ENCODE peak calls at places on chromosomes 2 and 18, in nine cellular contexts. One of them, this sample, is unnamed.

GRCh38 chr2:172105715-172106124 is 3.0 kb upstream of the DLX2 start:
- DNase-seq in RWPE1: no peak
- DNase-seq in stomach: no peak
- DNase-seq in H9: no peak
- DNase-seq in cardiac muscle cell: no peak
- DNase-seq in upper lobe of left lung: no peak
- DNase-seq in GM12864: no peak
- DNase-seq in lower leg skin: no peak
- DNase-seq in neural crest cell: no peak
- DNase-seq in this sample: peak; percentile 22

GRCh38 chr18:9642799-9643445 is 28.6 kb upstream of the PPP4R1 start:
- DNase-seq in RWPE1: peak; percentile 49
- DNase-seq in stomach: no peak
- DNase-seq in GM12864: no peak
- DNase-seq in cardiac muscle cell: peak; percentile 29
- DNase-seq in H9: no peak
- DNase-seq in upper lobe of left lung: no peak
- DNase-seq in neural crest cell: no peak
- DNase-seq in lower leg skin: no peak
- DNase-seq in this sample: no peak

GRCh38 chr2:48114256-48114655 is 208.0 kb upstream of the FBXO11 start:
- DNase-seq in H9: no peak
- DNase-seq in GM12864: peak; percentile 40
- DNase-seq in cardiac muscle cell: peak; percentile 89
- DNase-seq in lower leg skin: no peak
- DNase-seq in RWPE1: peak; percentile 77
- DNase-seq in neural crest cell: no peak
- DNase-seq in upper lobe of left lung: no peak
- DNase-seq in stomach: peak; percentile 34
- DNase-seq in this sample: peak; percentile 35

GRCh38 chr2:73938761-73939352 is 12.2 kb downstream of the DGUOK start:
- DNase-seq in cardiac muscle cell: peak; percentile 49
- DNase-seq in GM12864: no peak
- DNase-seq in neural crest cell: no peak
- DNase-seq in upper lobe of left lung: no peak
- DNase-seq in H9: no peak
- DNase-seq in lower leg skin: no peak
- DNase-seq in stomach: no peak
- DNase-seq in RWPE1: no peak
- DNase-seq in this sample: no peak

GRCh38 chr2:113829270-113829669 is 60.6 kb upstream of the ACTR3 start:
- DNase-seq in H9: no peak
- DNase-seq in lower leg skin: no peak
- DNase-seq in upper lobe of left lung: no peak
- DNase-seq in stomach: no peak
- DNase-seq in GM12864: no peak
- DNase-seq in RWPE1: no peak
- DNase-seq in cardiac muscle cell: peak; percentile 64
- DNase-seq in neural crest cell: no peak
- DNase-seq in this sample: no peak

GRCh38 chr2:149098722-149099121 is 60.2 kb downstream of the LYPD6B start:
- DNase-seq in lower leg skin: no peak
- DNase-seq in H9: no peak
- DNase-seq in upper lobe of left lung: no peak
- DNase-seq in RWPE1: no peak
- DNase-seq in stomach: no peak
- DNase-seq in cardiac muscle cell: peak; percentile 25
- DNase-seq in GM12864: no peak
- DNase-seq in neural crest cell: no peak
- DNase-seq in this sample: no peak

GRCh38 chr2:237488901-237489860 is 2.1 kb downstream of the MLPH start:
- DNase-seq in lower leg skin: no peak
- DNase-seq in neural crest cell: no peak
- DNase-seq in upper lobe of left lung: no peak
- DNase-seq in cardiac muscle cell: no peak
- DNase-seq in H9: no peak
- DNase-seq in stomach: peak; percentile 79
- DNase-seq in RWPE1: peak; percentile 83
- DNase-seq in GM12864: no peak
- DNase-seq in this sample: no peak

GRCh38 chr2:204078003-204078698 is 141.6 kb downstream of the ICOS start:
- DNase-seq in stomach: no peak
- DNase-seq in cardiac muscle cell: no peak
- DNase-seq in lower leg skin: no peak
- DNase-seq in neural crest cell: no peak
- DNase-seq in upper lobe of left lung: no peak
- DNase-seq in H9: no peak
- DNase-seq in GM12864: no peak
- DNase-seq in RWPE1: no peak
- DNase-seq in this sample: no peak

GRCh38 chr2:134389331-134389835 is 135.5 kb downstream of the MGAT5 start:
- DNase-seq in stomach: no peak
- DNase-seq in H9: no peak
- DNase-seq in RWPE1: no peak
- DNase-seq in cardiac muscle cell: no peak
- DNase-seq in lower leg skin: no peak
- DNase-seq in upper lobe of left lung: no peak
- DNase-seq in neural crest cell: no peak
- DNase-seq in GM12864: no peak
- DNase-seq in this sample: no peak

GRCh38 chr2:229160180-229160579 is 110.9 kb downstream of the PID1 start:
- DNase-seq in stomach: peak; percentile 38
- DNase-seq in H9: no peak
- DNase-seq in RWPE1: no peak
- DNase-seq in neural crest cell: no peak
- DNase-seq in cardiac muscle cell: no peak
- DNase-seq in GM12864: no peak
- DNase-seq in upper lobe of left lung: no peak
- DNase-seq in lower leg skin: no peak
- DNase-seq in this sample: no peak

GRCh38 chr18:77138270-77138669 is 5.7 kb upstream of the MBP start:
- DNase-seq in H9: no peak
- DNase-seq in RWPE1: no peak
- DNase-seq in neural crest cell: no peak
- DNase-seq in stomach: peak; percentile 72
- DNase-seq in upper lobe of left lung: no peak
- DNase-seq in cardiac muscle cell: no peak
- DNase-seq in lower leg skin: no peak
- DNase-seq in GM12864: no peak
- DNase-seq in this sample: no peak

GRCh38 chr18:69469444-69469919 is 68.8 kb downstream of the DOK6 start:
- DNase-seq in H9: peak; percentile 63
- DNase-seq in GM12864: peak; percentile 16
- DNase-seq in cardiac muscle cell: peak; percentile 19
- DNase-seq in RWPE1: no peak
- DNase-seq in upper lobe of left lung: peak; percentile 61
- DNase-seq in stomach: no peak
- DNase-seq in lower leg skin: no peak
- DNase-seq in neural crest cell: no peak
- DNase-seq in this sample: no peak

GRCh38 chr2:49973917-49974368 is 819.6 kb upstream of the FSHR start:
- DNase-seq in neural crest cell: peak; percentile 47
- DNase-seq in stomach: peak; percentile 45
- DNase-seq in H9: peak; percentile 83
- DNase-seq in cardiac muscle cell: peak; percentile 60
- DNase-seq in upper lobe of left lung: no peak
- DNase-seq in lower leg skin: peak; percentile 22
- DNase-seq in GM12864: no peak
- DNase-seq in RWPE1: peak; percentile 20
- DNase-seq in this sample: peak; percentile 11

GRCh38 chr2:28276076-28276618 is 116.5 kb upstream of the FOSL2 start:
- DNase-seq in lower leg skin: no peak
- DNase-seq in RWPE1: peak; percentile 94
- DNase-seq in H9: no peak
- DNase-seq in GM12864: peak; percentile 27
- DNase-seq in upper lobe of left lung: no peak
- DNase-seq in neural crest cell: no peak
- DNase-seq in cardiac muscle cell: peak; percentile 89
- DNase-seq in stomach: no peak
- DNase-seq in this sample: peak; percentile 40

GRCh38 chr2:85071096-85071495 is 62.1 kb upstream of the TCF7L1 start:
- DNase-seq in GM12864: no peak
- DNase-seq in RWPE1: no peak
- DNase-seq in H9: no peak
- DNase-seq in cardiac muscle cell: peak; percentile 54
- DNase-seq in stomach: no peak
- DNase-seq in upper lobe of left lung: no peak
- DNase-seq in lower leg skin: no peak
- DNase-seq in neural crest cell: no peak
- DNase-seq in this sample: no peak

GRCh38 chr18:70523035-70523797 is 234.4 kb downstream of the SOCS6 start:
- DNase-seq in neural crest cell: no peak
- DNase-seq in stomach: no peak
- DNase-seq in upper lobe of left lung: no peak
- DNase-seq in lower leg skin: no peak
- DNase-seq in GM12864: no peak
- DNase-seq in RWPE1: no peak
- DNase-seq in H9: no peak
- DNase-seq in cardiac muscle cell: no peak
- DNase-seq in this sample: no peak

GRCh38 chr2:98412751-98413445 is 31.8 kb upstream of the INPP4A start:
- DNase-seq in upper lobe of left lung: no peak
- DNase-seq in RWPE1: peak; percentile 62
- DNase-seq in lower leg skin: peak; percentile 39
- DNase-seq in H9: no peak
- DNase-seq in GM12864: peak; percentile 54
- DNase-seq in cardiac muscle cell: peak; percentile 70
- DNase-seq in stomach: no peak
- DNase-seq in neural crest cell: peak; percentile 61
- DNase-seq in this sample: peak; percentile 63

GRCh38 chr2:188884051-188884450 is 90.1 kb upstream of the COL3A1 start:
- DNase-seq in stomach: no peak
- DNase-seq in GM12864: no peak
- DNase-seq in RWPE1: no peak
- DNase-seq in lower leg skin: no peak
- DNase-seq in upper lobe of left lung: no peak
- DNase-seq in H9: no peak
- DNase-seq in cardiac muscle cell: peak; percentile 55
- DNase-seq in neural crest cell: no peak
- DNase-seq in this sample: no peak

GRCh38 chr18:79524181-79525078 is 128.7 kb downstream of the NFATC1 start:
- DNase-seq in GM12864: no peak
- DNase-seq in upper lobe of left lung: peak; percentile 84
- DNase-seq in RWPE1: no peak
- DNase-seq in lower leg skin: no peak
- DNase-seq in stomach: no peak
- DNase-seq in neural crest cell: no peak
- DNase-seq in H9: peak; percentile 29
- DNase-seq in cardiac muscle cell: no peak
- DNase-seq in this sample: peak; percentile 67

GRCh38 chr18:74623047-74623816 is 25.6 kb downstream of the ZNF407 start:
- DNase-seq in lower leg skin: no peak
- DNase-seq in RWPE1: no peak
- DNase-seq in cardiac muscle cell: peak; percentile 29
- DNase-seq in stomach: no peak
- DNase-seq in GM12864: no peak
- DNase-seq in neural crest cell: no peak
- DNase-seq in H9: no peak
- DNase-seq in upper lobe of left lung: no peak
- DNase-seq in this sample: no peak

DNA sequence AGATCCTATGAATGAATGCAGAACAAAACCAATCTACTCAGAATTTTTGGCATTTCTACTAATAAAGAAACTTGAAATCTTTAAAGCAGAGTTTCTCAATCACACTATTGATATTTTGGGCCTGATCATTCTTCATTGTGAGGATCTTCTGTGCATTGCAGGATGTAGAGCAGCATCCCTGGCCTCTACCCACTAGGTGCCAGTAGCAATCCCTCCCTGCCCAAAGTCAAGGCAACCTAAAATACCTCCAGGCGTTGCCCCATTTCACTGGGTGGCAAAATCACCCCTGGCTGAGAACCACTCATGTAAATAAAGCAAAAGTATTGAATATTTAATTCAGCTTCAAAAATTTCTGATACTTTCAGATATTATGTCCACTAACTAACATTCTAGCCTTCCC is 213.0 kb downstream of the SP3 start:
- DNase-seq in GM12864: no peak
- DNase-seq in upper lobe of left lung: no peak
- DNase-seq in RWPE1: peak; percentile 9
- DNase-seq in cardiac muscle cell: peak; percentile 34
- DNase-seq in H9: no peak
- DNase-seq in stomach: no peak
- DNase-seq in lower leg skin: no peak
- DNase-seq in neural crest cell: no peak
- DNase-seq in this sample: no peak
- TF ChIP-seq CTCF in GM12864: peak; percentile 41
- TF ChIP-seq CTCF in upper lobe of left lung: no peak
- TF ChIP-seq CTCF in RWPE1: peak; percentile 34
- TF ChIP-seq CTCF in cardiac muscle cell: peak; percentile 44
- TF ChIP-seq CTCF in H9: peak; percentile 61
- TF ChIP-seq CTCF in stomach: no peak
- TF ChIP-seq CTCF in lower leg skin: no peak
- TF ChIP-seq CTCF in neural crest cell: peak; percentile 29
- TF ChIP-seq CTCF in this sample: peak; percentile 20

GRCh38 chr2:161250864-161251436 is 57.3 kb upstream of the PSMD14 start:
- DNase-seq in neural crest cell: no peak
- DNase-seq in RWPE1: peak; percentile 87
- DNase-seq in H9: peak; percentile 43
- DNase-seq in GM12864: no peak
- DNase-seq in stomach: no peak
- DNase-seq in cardiac muscle cell: peak; percentile 52
- DNase-seq in upper lobe of left lung: no peak
- DNase-seq in lower leg skin: no peak
- DNase-seq in this sample: peak; percentile 38
- TF ChIP-seq CTCF in neural crest cell: peak; percentile 76
- TF ChIP-seq CTCF in RWPE1: peak; percentile 75
- TF ChIP-seq CTCF in H9: peak; percentile 80
- TF ChIP-seq CTCF in GM12864: peak; percentile 43
- TF ChIP-seq CTCF in stomach: peak; percentile 28
- TF ChIP-seq CTCF in cardiac muscle cell: peak; percentile 63
- TF ChIP-seq CTCF in upper lobe of left lung: peak; percentile 19
- TF ChIP-seq CTCF in lower leg skin: no peak
- TF ChIP-seq CTCF in this sample: peak; percentile 48

DNA sequence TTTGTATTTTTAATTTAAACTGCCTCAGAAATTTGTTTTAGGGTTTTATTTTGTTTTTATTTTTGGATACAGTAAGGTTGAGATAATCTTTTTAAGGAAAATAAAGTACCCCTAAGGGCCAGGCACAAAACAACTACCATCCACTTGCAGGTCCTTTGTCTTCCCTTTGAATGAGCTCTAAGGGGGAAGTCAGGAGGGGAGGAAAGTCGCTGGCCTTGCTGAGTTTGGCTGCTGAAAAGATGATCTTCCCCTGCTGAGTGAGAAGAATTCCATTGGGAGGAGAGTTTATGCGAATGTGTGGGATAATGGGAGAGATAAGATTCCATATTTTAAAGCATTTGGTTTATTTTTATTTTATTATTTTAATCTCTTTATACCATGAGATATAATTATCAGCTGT is 100.7 kb downstream of the ARHGAP15 start:
- DNase-seq in neural crest cell: no peak
- DNase-seq in upper lobe of left lung: no peak
- DNase-seq in stomach: no peak
- DNase-seq in GM12864: no peak
- DNase-seq in H9: peak; percentile 43
- DNase-seq in cardiac muscle cell: no peak
- DNase-seq in lower leg skin: no peak
- DNase-seq in RWPE1: no peak
- DNase-seq in this sample: no peak
- TF ChIP-seq CTCF in neural crest cell: no peak
- TF ChIP-seq CTCF in upper lobe of left lung: no peak
- TF ChIP-seq CTCF in stomach: no peak
- TF ChIP-seq CTCF in GM12864: no peak
- TF ChIP-seq CTCF in H9: no peak
- TF ChIP-seq CTCF in cardiac muscle cell: no peak
- TF ChIP-seq CTCF in lower leg skin: no peak
- TF ChIP-seq CTCF in RWPE1: no peak
- TF ChIP-seq CTCF in this sample: no peak

GRCh38 chr2:200471324-200471848 is 38.5 kb downstream of the KCTD18 start:
- DNase-seq in RWPE1: peak; percentile 32
- DNase-seq in neural crest cell: no peak
- DNase-seq in GM12864: peak; percentile 60
- DNase-seq in upper lobe of left lung: no peak
- DNase-seq in H9: peak; percentile 39
- DNase-seq in cardiac muscle cell: peak; percentile 34
- DNase-seq in stomach: no peak
- DNase-seq in lower leg skin: no peak
- DNase-seq in this sample: peak; percentile 73
- TF ChIP-seq CTCF in RWPE1: peak; percentile 70
- TF ChIP-seq CTCF in neural crest cell: peak; percentile 65
- TF ChIP-seq CTCF in GM12864: peak; percentile 74
- TF ChIP-seq CTCF in upper lobe of left lung: peak; percentile 33
- TF ChIP-seq CTCF in H9: peak; percentile 72
- TF ChIP-seq CTCF in cardiac muscle cell: peak; percentile 49
- TF ChIP-seq CTCF in stomach: peak; percentile 49
- TF ChIP-seq CTCF in lower leg skin: no peak
- TF ChIP-seq CTCF in this sample: peak; percentile 62

This sample was measured in GM10248.